ENCODE peak calls at places on chromosomes 7 and 10, in eight cellular contexts. M, K, X, Y, R, E, P and C are unnamed samples.

GRCh38 chr10:93481213-93481930 is 762 bp downstream of the MYOF start:
- DNase-seq in P (no peak), E (no peak), R (no peak), K (no peak), Y (no peak), M (no peak), X (peak; percentile 63), C (no peak)

GRCh38 chr10:19860107-19860506 is 43.9 kb downstream of the PLXDC2 start:
- DNase-seq in P (no peak), R (no peak), X (no peak), E (peak; percentile 55), K (no peak), Y (no peak), M (no peak), C (no peak)

GRCh38 chr10:110083884-110084283 is 76.1 kb downstream of the ADD3 start:
- DNase-seq in R (no peak), E (no peak), P (no peak), Y (no peak), X (no peak), K (no peak), M (no peak), C (no peak)

GRCh38 chr7:99139031-99139430 is 4.9 kb downstream of the SMURF1 start:
- DNase-seq in M (no peak), X (no peak), R (no peak), E (no peak), Y (no peak), P (no peak), K (no peak), C (no peak)

GRCh38 chr7:130219086-130219620 is 11.5 kb downstream of the SSMEM1 start:
- DNase-seq in X (no peak), M (no peak), P (no peak), Y (no peak), E (no peak), R (no peak), K (no peak), C (no peak)

GRCh38 chr7:143042159-143042820 is 9.9 kb upstream of the OR6V1 start:
- DNase-seq in Y (peak; percentile 15), M (no peak), P (no peak), X (no peak), K (no peak), R (no peak), E (no peak), C (no peak)

GRCh38 chr10:44510716-44511115 is 125.8 kb upstream of the CXCL12 start:
- DNase-seq in P (no peak), K (no peak), E (no peak), Y (no peak), R (no peak), M (no peak), X (no peak), C (no peak)

GRCh38 chr10:122344741-122345258 is 29.7 kb upstream of the PLEKHA1 start:
- DNase-seq in X (no peak), Y (no peak), M (no peak), E (no peak), K (no peak), P (no peak), R (no peak), C (no peak)

GRCh38 chr7:16318989-16319915 is 102.1 kb downstream of the CRPPA start:
- DNase-seq in P (no peak), Y (no peak), M (no peak), R (no peak), K (no peak), E (no peak), X (no peak), C (no peak)

GRCh38 chr7:155484483-155485399 is 26.8 kb downstream of the EN2 start:
- DNase-seq in R (no peak), P (no peak), K (no peak), Y (no peak), M (no peak), X (no peak), E (no peak), C (no peak)

GRCh38 chr7:129188892-129189660 is 643 bp downstream of the SMO start:
- DNase-seq in K (no peak), R (no peak), Y (peak; percentile 53), M (no peak), X (peak; percentile 69), E (no peak), P (no peak), C (no peak)

GRCh38 chr7:875051-875450 is 1.3 kb upstream of the GET4 start:
- DNase-seq in Y (no peak), X (no peak), E (no peak), R (no peak), P (no peak), M (no peak), K (no peak), C (no peak)

GRCh38 chr10:48507933-48508830 is 96.7 kb downstream of the ARHGAP22 start:
- DNase-seq in K (no peak), R (peak; percentile 26), Y (no peak), P (no peak), E (peak; percentile 45), M (no peak), X (peak; percentile 71), C (no peak)

GRCh38 chr7:20894806-20895205 is 108.1 kb upstream of the SP8 start:
- DNase-seq in Y (no peak), M (no peak), E (no peak), X (no peak), K (no peak), P (no peak), R (no peak), C (no peak)

GRCh38 chr7:151754142-151754590 is 122.7 kb downstream of the PRKAG2 start:
- DNase-seq in K (peak; percentile 61), M (peak; percentile 99), P (peak; percentile 80), Y (peak; percentile 95), X (peak; percentile 91), R (peak; percentile 48), E (peak; percentile 80), C (peak; percentile 86)

GRCh38 chr10:76036410-76036940 is 605.1 kb downstream of the LRMDA start:
- DNase-seq in M (no peak), X (peak; percentile 90), Y (peak; percentile 78), P (peak; percentile 77), R (peak; percentile 74), K (peak; percentile 25), E (peak; percentile 81), C (peak; percentile 53)

GRCh38 chr7:70504254-70504653 is 627.7 kb upstream of the GALNT17 start:
- DNase-seq in Y (no peak), M (no peak), K (no peak), P (no peak), E (no peak), X (no peak), R (no peak), C (no peak)

GRCh38 chr10:70602665-70603438 is at the start of gene PRF1:
- DNase-seq in X (no peak), E (no peak), M (no peak), R (no peak), K (no peak), P (peak; percentile 65), Y (no peak), C (no peak)

GRCh38 chr7:99001482-99002145 is 123.3 kb downstream of the TRRAP start:
- DNase-seq in P (no peak), K (no peak), M (no peak), E (no peak), Y (no peak), R (no peak), X (no peak), C (no peak)

GRCh38 chr10:86706401-86706841 is 38.1 kb downstream of the LDB3 start:
- DNase-seq in K (no peak), M (no peak), X (peak; percentile 59), E (no peak), P (peak; percentile 25), Y (no peak), R (no peak), C (peak; percentile 78)

GRCh38 chr7:69599879-69600764 is 1.8 kb downstream of the AUTS2 start:
- DNase-seq in K (no peak), M (no peak), Y (peak; percentile 53), E (no peak), X (no peak), P (no peak), R (no peak), C (no peak)

GRCh38 chr7:133186060-133186459 is 66.8 kb upstream of the EXOC4 start:
- DNase-seq in M (no peak), X (no peak), K (no peak), E (no peak), P (no peak), Y (no peak), R (no peak), C (no peak)

GRCh38 chr7:133196872-133197612 is 55.8 kb upstream of the EXOC4 start:
- DNase-seq in M (no peak), R (no peak), P (no peak), K (no peak), X (no peak), E (no peak), Y (peak; percentile 94), C (no peak)

GRCh38 chr7:133190172-133190528 is 62.7 kb upstream of the EXOC4 start:
- DNase-seq in K (no peak), R (no peak), E (no peak), M (no peak), X (no peak), P (no peak), Y (no peak), C (no peak)

GRCh38 chr7:133191787-133192186 is 61.1 kb upstream of the EXOC4 start:
- DNase-seq in R (no peak), M (no peak), Y (no peak), P (no peak), E (no peak), X (no peak), K (no peak), C (no peak)
- H3K4me3 ChIP-seq in R (no peak overlapping the region), M (no peak overlapping the region), Y (no peak overlapping the region), P (no peak overlapping the region), E (no peak overlapping the region), X (no peak overlapping the region), K (no peak overlapping the region), C (no peak overlapping the region)

GRCh38 chr7:23471090-23471859 is 984 bp upstream of the IGF2BP3 start:
- DNase-seq in Y (peak; percentile 97), R (no peak), K (no peak), X (no peak), M (no peak), E (no peak), P (no peak), C (no peak)
- H3K27me3 ChIP-seq in Y (no peaks in the 10 kb centered on the region), R (peaks cover 99% of the 10 kb centered on the region), K (peaks cover 72% of the 10 kb centered on the region), X (peaks cover 88% of the 10 kb centered on the region), M (no peaks in the 10 kb centered on the region), E (peaks cover 16% of the 10 kb centered on the region), P (peaks cover 99% of the 10 kb centered on the region), C (peaks cover 100% of the 10 kb centered on the region)

GRCh38 chr7:100540073-100540723 is 1.2 kb downstream of the AGFG2 start:
- DNase-seq in E (peak; percentile 92), X (no peak), Y (no peak), K (no peak), P (no peak), M (no peak), R (no peak), C (no peak)
- H3K4me3 ChIP-seq in E (peak overlapping the region; percentile 77), X (peak overlapping the region; percentile 91), Y (peak overlapping the region; percentile 71), K (peak overlapping the region; percentile 87), P (peak overlapping the region; percentile 87), M (peak overlapping the region; percentile 83), R (peak overlapping the region; percentile 84), C (peak overlapping the region; percentile 74)

GRCh38 chr7:158973440-158973839 is 117.1 kb downstream of the DYNC2I1 start:
- DNase-seq in R (no peak), K (no peak), E (no peak), P (no peak), M (no peak), X (no peak), Y (peak; percentile 81), C (no peak)
- H3K27me3 ChIP-seq in R (no peaks in the 10 kb centered on the region), K (no peaks in the 10 kb centered on the region), E (no peaks in the 10 kb centered on the region), P (no peaks in the 10 kb centered on the region), M (no peaks in the 10 kb centered on the region), X (no peaks in the 10 kb centered on the region), Y (no peaks in the 10 kb centered on the region), C (no peaks in the 10 kb centered on the region)